ENCODE peak calls at places on chromosomes 6 and 20, in nine cellular contexts. L, U, D, E, N, R, F, Z and K are unnamed samples.

GRCh38 chr20:37958856-37959255 is 55.9 kb downstream of the VSTM2L start:
- DNase-seq in F (no peak), Z (peak; percentile 16), D (no peak), N (no peak), U (no peak), E (no peak), R (no peak), L (no peak), K (no peak)

GRCh38 chr6:43454290-43455033 is 886 bp downstream of the DLK2 start:
- DNase-seq in F (peak; percentile 78), D (peak; percentile 41), E (peak; percentile 91), N (peak; percentile 94), U (peak; percentile 92), R (peak; percentile 81), Z (peak; percentile 76), L (peak; percentile 85), K (peak; percentile 58)

GRCh38 chr6:37582309-37582708 is 82.6 kb upstream of the CCDC167 start:
- DNase-seq in R (no peak), U (no peak), Z (no peak), D (no peak), E (no peak), F (peak; percentile 31), L (no peak), N (peak; percentile 41), K (no peak)

GRCh38 chr6:149891259-149891658 is 6.7 kb downstream of the RAET1E start:
- DNase-seq in N (no peak), E (no peak), R (no peak), L (no peak), F (no peak), Z (no peak), U (no peak), D (no peak), K (no peak)

GRCh38 chr20:51800769-51801219 is 1.5 kb downstream of the SALL4 start:
- DNase-seq in E (no peak), R (no peak), F (peak; percentile 13), D (no peak), L (peak; percentile 72), N (peak; percentile 22), U (no peak), Z (no peak), K (no peak)

GRCh38 chr6:13268914-13269532 is 59.3 kb downstream of the TBC1D7 start:
- DNase-seq in R (peak; percentile 49), U (peak; percentile 32), F (no peak), L (peak; percentile 33), E (no peak), D (no peak), N (no peak), Z (no peak), K (no peak)

GRCh38 chr20:48686238-48687096 is 141.3 kb downstream of the PREX1 start:
- DNase-seq in R (peak; percentile 52), U (no peak), E (no peak), N (no peak), L (no peak), Z (no peak), D (no peak), F (no peak), K (no peak)

GRCh38 chr6:20907486-20908071 is 373.3 kb downstream of the CDKAL1 start:
- DNase-seq in E (peak; percentile 57), U (no peak), N (peak; percentile 44), L (no peak), D (no peak), Z (no peak), R (no peak), F (no peak), K (no peak)

GRCh38 chr6:81241717-81242116 is 510.8 kb downstream of the TENT5A start:
- DNase-seq in Z (no peak), U (peak; percentile 10), E (no peak), D (no peak), R (peak; percentile 77), L (peak; percentile 27), F (no peak), N (no peak), K (no peak)

GRCh38 chr20:62667530-62668440 is 25.5 kb downstream of the SLCO4A1 start:
- DNase-seq in F (no peak), L (no peak), E (no peak), Z (no peak), N (no peak), D (no peak), U (no peak), R (no peak), K (no peak)

GRCh38 chr6:53926505-53926904 is 131.7 kb downstream of the LRRC1 start:
- DNase-seq in N (no peak), D (no peak), F (no peak), E (no peak), R (peak; percentile 10), U (peak; percentile 27), Z (no peak), L (no peak), K (no peak)

GRCh38 chr6:155521719-155522118 is 66.1 kb upstream of the NOX3 start:
- DNase-seq in L (no peak), N (no peak), U (no peak), R (peak; percentile 34), Z (no peak), D (no peak), F (no peak), E (no peak), K (no peak)

GRCh38 chr6:105889902-105890301 is 196.2 kb upstream of the PRDM1 start:
- DNase-seq in R (no peak), F (no peak), D (no peak), E (no peak), Z (no peak), U (no peak), L (no peak), N (no peak), K (no peak)

GRCh38 chr6:3977875-3978711 is 100.8 kb downstream of the FAM217A start:
- DNase-seq in Z (peak; percentile 75), R (peak; percentile 94), F (no peak), N (peak; percentile 33), E (no peak), L (no peak), U (peak; percentile 52), D (peak; percentile 51), K (peak; percentile 50)

GRCh38 chr6:122722746-122723145 is 56.8 kb upstream of the FABP7 start:
- DNase-seq in R (peak; percentile 59), Z (no peak), F (no peak), D (no peak), L (no peak), U (no peak), N (no peak), E (no peak), K (no peak)

GRCh38 chr6:27902335-27903314 is 9.6 kb downstream of the OR2B2 start:
- DNase-seq in Z (peak; percentile 91), D (peak; percentile 87), R (peak; percentile 81), E (peak; percentile 91), F (peak; percentile 89), L (no peak), U (peak; percentile 54), N (peak; percentile 82), K (peak; percentile 89)

GRCh38 chr6:169449221-169449620 is 195.6 kb upstream of the THBS2 start:
- DNase-seq in R (no peak), D (no peak), L (no peak), F (no peak), Z (no peak), U (no peak), E (no peak), N (no peak), K (no peak)

GRCh38 chr20:47985092-47985850 is 200.0 kb upstream of the SULF2 start:
- DNase-seq in R (no peak), Z (no peak), D (no peak), N (peak; percentile 34), U (peak; percentile 72), F (no peak), E (no peak), L (peak; percentile 70), K (no peak)

GRCh38 chr6:33974030-33974429 is 170.2 kb upstream of the MLN start:
- DNase-seq in E (no peak), L (no peak), R (no peak), F (no peak), U (no peak), D (no peak), Z (no peak), N (no peak), K (no peak)

GRCh38 chr6:147204060-147204785 is at the start of gene STXBP5:
- DNase-seq in F (peak; percentile 19), N (peak; percentile 45), R (peak; percentile 39), L (peak; percentile 38), Z (peak; percentile 59), E (peak; percentile 72), D (peak; percentile 48), U (peak; percentile 10), K (peak; percentile 45)

GRCh38 chr20:19249515-19249914 is 37.1 kb downstream of the SLC24A3 start:
- DNase-seq in N (no peak), Z (no peak), F (no peak), E (no peak), R (peak; percentile 62), U (no peak), L (no peak), D (no peak), K (no peak)

GRCh38 chr20:41411458-41411857 is 44.8 kb upstream of the EMILIN3 start:
- DNase-seq in U (no peak), L (no peak), D (no peak), R (peak; percentile 67), N (no peak), Z (no peak), E (no peak), F (no peak), K (no peak)

GRCh38 chr20:62334881-62335280 is 32.1 kb downstream of the ADRM1 start:
- DNase-seq in Z (no peak), D (no peak), L (no peak), E (no peak), F (no peak), U (no peak), R (no peak), N (no peak), K (no peak)

GRCh38 chr6:122753688-122754056 is 25.8 kb upstream of the FABP7 start:
- DNase-seq in R (peak; percentile 26), E (no peak), Z (no peak), U (no peak), L (no peak), N (no peak), F (no peak), D (no peak), K (no peak)

GRCh38 chr6:123808556-123808955 is 4.9 kb downstream of the NKAIN2 start:
- DNase-seq in D (no peak), L (no peak), N (no peak), E (no peak), F (no peak), Z (no peak), U (no peak), R (no peak), K (no peak)

GRCh38 chr20:50191566-50192363 is 1.1 kb downstream of the CEBPB start:
- DNase-seq in R (no peak), N (peak; percentile 63), F (peak; percentile 68), Z (peak; percentile 73), U (no peak), L (peak; percentile 77), D (peak; percentile 66), E (peak; percentile 73), K (peak; percentile 73)

GRCh38 chr20:49666906-49667305 is 46.8 kb downstream of the B4GALT5 start:
- DNase-seq in R (no peak), Z (no peak), D (no peak), N (no peak), E (no peak), F (no peak), U (no peak), L (no peak), K (no peak)

GRCh38 chr6:44653091-44653490 is 265.6 kb downstream of the CDC5L start:
- DNase-seq in N (no peak), F (no peak), R (no peak), Z (no peak), E (no peak), D (no peak), U (no peak), L (no peak), K (no peak)